ENCODE peak calls at places on chromosomes 6 and 20, in six cellular contexts. N, O, U, E, V and R are unnamed samples.

GRCh38 chr6:88368071-88368787 is 202.1 kb upstream of the CNR1 start:
- DNase-seq in E (no peak), N (no peak), O (no peak), V (peak), U (no peak), R (no peak)

GRCh38 chr6:139080255-139080920 is 51.8 kb downstream of the ABRACL start:
- DNase-seq in O (no peak), V (no peak), N (no peak), U (no peak), E (no peak), R (no peak)

GRCh38 chr20:29876911-29877285 is 1380.6 kb upstream of the DEFB115 start:
- DNase-seq in N (no peak), U (peak), V (no peak), E (no peak), O (no peak), R (peak)

GRCh38 chr6:149031545-149032317 is 284.9 kb downstream of the UST start:
- DNase-seq in N (no peak), O (no peak), V (peak), U (peak), E (peak), R (peak)

GRCh38 chr6:76612818-76613452 is 540.5 kb upstream of the IMPG1 start:
- DNase-seq in V (no peak), O (no peak), U (no peak), E (no peak), N (no peak), R (no peak)

GRCh38 chr20:5789827-5790226 is 39.6 kb downstream of the SHLD1 start:
- DNase-seq in U (no peak), V (no peak), O (peak), E (no peak), N (no peak), R (no peak)

GRCh38 chr6:2616796-2617195 is 133.9 kb downstream of the MYLK4 start:
- DNase-seq in O (no peak), U (no peak), V (no peak), N (no peak), E (no peak), R (no peak)

GRCh38 chr20:60108397-60108796 is 150.2 kb downstream of the CDH26 start:
- DNase-seq in E (no peak), N (no peak), V (no peak), O (no peak), U (no peak), R (no peak)

GRCh38 chr6:92174398-92175073 is 1244.8 kb downstream of the EPHA7 start:
- DNase-seq in O (no peak), V (no peak), U (no peak), E (no peak), N (no peak), R (no peak)

GRCh38 chr6:148611213-148611612 is 135.6 kb upstream of the UST start:
- DNase-seq in V (no peak), N (no peak), U (peak), E (peak), O (peak), R (peak)

GRCh38 chr6:85008311-85009015 is 244.1 kb upstream of the TBX18 start:
- DNase-seq in V (no peak), U (no peak), E (no peak), O (no peak), N (no peak), R (peak)

GRCh38 chr20:621115-621756 is 11.1 kb upstream of the TCF15 start:
- DNase-seq in N (no peak), O (no peak), U (no peak), V (no peak), E (no peak), R (no peak)

GRCh38 chr20:61191096-61191495 is 61.0 kb upstream of the CDH4 start:
- DNase-seq in V (no peak), O (no peak), N (no peak), E (no peak), U (no peak), R (no peak)

GRCh38 chr20:33791959-33792597 is 19.1 kb upstream of the CHMP4B start:
- DNase-seq in N (peak), U (peak), O (peak), E (peak), V (peak), R (no peak)

GRCh38 chr6:1703923-1704322 is 94.2 kb downstream of the FOXC1 start:
- DNase-seq in N (peak), O (no peak), V (no peak), E (no peak), U (no peak), R (no peak)

GRCh38 chr6:125014157-125014957 is 52.1 kb downstream of the RNF217 start:
- DNase-seq in E (no peak), N (no peak), O (no peak), U (no peak), V (peak), R (no peak)

GRCh38 chr20:34558320-34559202 is at the start of gene MAP1LC3A:
- DNase-seq in O (peak), N (peak), U (peak), V (peak), E (peak), R (peak)

GRCh38 chr6:11535801-11536230 is 1.7 kb upstream of the TMEM170B start:
- DNase-seq in N (no peak), U (no peak), V (no peak), E (peak), O (no peak), R (no peak)

GRCh38 chr6:4486543-4487319 is 289.5 kb upstream of the CDYL start:
- DNase-seq in V (no peak), O (no peak), E (no peak), N (no peak), U (no peak), R (no peak)

GRCh38 chr20:38685853-38686473 is 38.3 kb upstream of the SLC32A1 start:
- DNase-seq in V (peak), O (no peak), N (peak), U (peak), E (no peak), R (no peak)

GRCh38 chr6:136317023-136317649 is 27.5 kb upstream of the BCLAF1 start:
- DNase-seq in E (peak), O (peak), V (peak), N (peak), U (peak), R (no peak)

GRCh38 chr6:85483041-85483700 is 33.3 kb downstream of the NT5E start:
- DNase-seq in V (peak), N (peak), O (peak), U (peak), E (peak), R (peak)

GRCh38 chr20:35311409-35311808 is 19.2 kb upstream of the FAM83C start:
- DNase-seq in N (no peak), O (no peak), U (peak), E (no peak), V (peak), R (no peak)

GRCh38 chr20:54173653-54174451 is at the start of gene CYP24A1:
- DNase-seq in N (no peak), U (peak), E (no peak), V (peak), O (peak), R (no peak)

GRCh38 chr20:44513871-44514270 is 8.0 kb downstream of the SERINC3 start:
- DNase-seq in V (no peak), U (no peak), E (no peak), N (no peak), O (no peak), R (no peak)

GRCh38 chr6:116008470-116009229 is 52.0 kb downstream of the FRK start:
- DNase-seq in U (no peak), O (no peak), E (no peak), V (peak), N (no peak), R (no peak)

GRCh38 chr20:54950285-54950684 is 474.9 kb downstream of the DOK5 start:
- DNase-seq in N (no peak), O (no peak), E (no peak), U (no peak), V (no peak), R (no peak)

GRCh38 chr6:127345521-127345920 is 2.1 kb upstream of the ECHDC1 start:
- DNase-seq in N (no peak), O (no peak), U (no peak), E (no peak), V (no peak), R (no peak)

GRCh38 chr20:50191566-50192363 is 1.1 kb downstream of the CEBPB start:
- DNase-seq in U (peak), E (peak), V (peak), O (peak), N (peak), R (no peak)

GRCh38 chr6:101722991-101723579 is 329.6 kb downstream of the GRIK2 start:
- DNase-seq in O (no peak), E (no peak), N (no peak), U (no peak), V (peak), R (no peak)

GRCh38 chr6:6927437-6928361 is 180.1 kb upstream of the RREB1 start:
- DNase-seq in V (no peak), O (peak), N (peak), E (peak), U (no peak), R (no peak)

GRCh38 chr6:145841668-145842067 is 27.1 kb upstream of the FBXO30 start:
- DNase-seq in U (no peak), E (no peak), O (no peak), N (no peak), V (no peak), R (no peak)

GRCh38 chr6:145839653-145840052 is 25.1 kb upstream of the FBXO30 start:
- DNase-seq in V (no peak), O (no peak), U (no peak), E (no peak), N (no peak), R (no peak)

GRCh38 chr6:145838305-145838704 is 23.7 kb upstream of the FBXO30 start:
- DNase-seq in O (no peak), U (no peak), E (no peak), V (no peak), N (no peak), R (no peak)

GRCh38 chr6:145836767-145837166 is 22.2 kb upstream of the FBXO30 start:
- DNase-seq in V (no peak), U (no peak), E (no peak), N (no peak), O (no peak), R (no peak)

DNA sequence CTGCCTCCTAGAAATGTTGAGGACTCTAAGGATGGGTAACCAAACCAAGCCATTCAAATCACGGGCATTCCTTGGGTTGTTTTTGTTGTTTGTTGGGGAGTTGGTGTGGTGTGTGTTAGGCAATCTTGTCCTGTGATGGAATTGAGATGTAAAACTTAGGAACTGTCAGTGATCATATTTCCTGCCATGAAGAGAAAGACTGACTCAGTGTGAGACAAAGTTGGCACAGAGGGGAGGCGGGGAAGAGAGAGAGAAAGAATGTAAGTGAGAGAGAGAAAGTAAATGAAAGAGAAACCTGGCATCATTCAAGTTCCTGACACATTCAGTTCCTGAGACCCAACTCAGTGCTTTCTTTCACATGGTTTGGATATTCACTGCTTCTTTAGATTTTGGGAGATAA is 21.6 kb upstream of the FBXO30 start:
- DNase-seq in O (no peak), V (no peak), E (no peak), N (no peak), U (no peak), R (no peak)
- TF ChIP-seq EP300 in O (no peak), V (no peak), E (no peak), N (no peak), U (no peak), R (no peak)

GRCh38 chr6:87319271-87319987 is 3.0 kb upstream of the SMIM8 start:
- DNase-seq in E (no peak), O (no peak), N (no peak), U (no peak), V (no peak), R (no peak)

GRCh38 chr6:87322304-87323212 is at the start of gene SMIM8:
- DNase-seq in V (peak), E (peak), U (peak), O (peak), N (peak), R (no peak)
- TF ChIP-seq EP300 in V (no peak), E (no peak), U (no peak), O (no peak), N (peak), R (no peak)

GRCh38 chr6:159983641-159984080 is 14.8 kb downstream of the IGF2R start:
- DNase-seq in O (no peak), E (no peak), V (no peak), U (no peak), N (no peak), R (no peak)

GRCh38 chr6:159981171-159981571 is 12.3 kb downstream of the IGF2R start:
- DNase-seq in U (no peak), O (no peak), N (no peak), E (no peak), V (no peak), R (no peak)

GRCh38 chr6:159980474-159980873 is 11.6 kb downstream of the IGF2R start:
- DNase-seq in U (no peak), N (no peak), V (no peak), E (no peak), O (no peak), R (no peak)

GRCh38 chr6:159982726-159983506 is 14.0 kb downstream of the IGF2R start:
- DNase-seq in V (no peak), N (no peak), U (no peak), E (no peak), O (no peak), R (no peak)

GRCh38 chr6:159981591-159982245 is 12.8 kb downstream of the IGF2R start:
- DNase-seq in O (peak), V (no peak), N (no peak), U (peak), E (peak), R (peak)
- TF ChIP-seq EP300 in O (no peak), V (no peak), N (no peak), U (no peak), E (no peak), R (no peak)

GRCh38 chr20:2557873-2558580 is 21.7 kb downstream of the TMC2 start:
- DNase-seq in V (no peak), N (no peak), E (no peak), O (no peak), U (no peak), R (no peak)

GRCh38 chr20:2558581-2559301 is 22.4 kb downstream of the TMC2 start:
- DNase-seq in U (no peak), N (no peak), E (no peak), V (no peak), O (no peak), R (no peak)

GRCh38 chr20:2563116-2563515 is 26.7 kb downstream of the TMC2 start:
- DNase-seq in O (no peak), E (no peak), U (no peak), V (no peak), N (no peak), R (no peak)

GRCh38 chr20:2559641-2560040 is 23.3 kb downstream of the TMC2 start:
- DNase-seq in E (no peak), O (no peak), V (no peak), U (no peak), N (no peak), R (no peak)
- TF ChIP-seq EP300 in E (no peak), O (no peak), V (no peak), U (no peak), N (no peak), R (no peak)

GRCh38 chr6:49556429-49556837 is 6.0 kb downstream of the C6orf141 start:
- DNase-seq in N (peak), U (peak), V (peak), E (no peak), O (peak), R (no peak)
- TF ChIP-seq EP300 in N (peak), U (no peak), V (peak), E (no peak), O (no peak), R (no peak)

DNA sequence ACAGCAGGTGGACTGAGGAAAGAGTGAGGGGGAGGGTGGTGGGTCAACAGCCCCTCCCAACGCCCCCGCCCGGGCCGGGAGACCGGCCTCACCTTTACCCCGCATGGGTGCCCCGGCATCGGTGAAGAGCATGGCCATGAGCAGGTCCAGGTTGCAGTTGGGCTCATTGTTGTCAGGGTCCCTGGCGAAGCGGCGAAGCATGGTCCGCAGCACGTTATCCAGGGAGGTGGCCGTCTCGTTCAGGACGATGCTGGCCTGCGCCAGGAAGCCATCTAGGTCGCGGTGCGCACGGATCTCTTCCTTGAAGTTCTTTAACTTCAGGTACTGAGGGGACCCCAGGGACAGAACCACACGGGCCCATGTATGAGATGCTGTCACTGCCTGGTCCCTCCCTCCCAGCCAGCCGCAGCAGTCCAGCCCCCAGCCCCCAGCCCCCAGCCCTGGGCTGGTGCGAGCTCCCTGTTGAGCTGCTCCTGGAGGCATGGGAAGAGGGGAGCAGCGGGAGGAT is 4.9 kb downstream of the SLC4A11 start:
- DNase-seq in N (no peak), V (no peak), E (no peak), O (no peak), U (no peak), R (no peak)
- TF ChIP-seq EP300 in N (no peak), V (no peak), E (no peak), O (no peak), U (no peak), R (no peak)

DNA sequence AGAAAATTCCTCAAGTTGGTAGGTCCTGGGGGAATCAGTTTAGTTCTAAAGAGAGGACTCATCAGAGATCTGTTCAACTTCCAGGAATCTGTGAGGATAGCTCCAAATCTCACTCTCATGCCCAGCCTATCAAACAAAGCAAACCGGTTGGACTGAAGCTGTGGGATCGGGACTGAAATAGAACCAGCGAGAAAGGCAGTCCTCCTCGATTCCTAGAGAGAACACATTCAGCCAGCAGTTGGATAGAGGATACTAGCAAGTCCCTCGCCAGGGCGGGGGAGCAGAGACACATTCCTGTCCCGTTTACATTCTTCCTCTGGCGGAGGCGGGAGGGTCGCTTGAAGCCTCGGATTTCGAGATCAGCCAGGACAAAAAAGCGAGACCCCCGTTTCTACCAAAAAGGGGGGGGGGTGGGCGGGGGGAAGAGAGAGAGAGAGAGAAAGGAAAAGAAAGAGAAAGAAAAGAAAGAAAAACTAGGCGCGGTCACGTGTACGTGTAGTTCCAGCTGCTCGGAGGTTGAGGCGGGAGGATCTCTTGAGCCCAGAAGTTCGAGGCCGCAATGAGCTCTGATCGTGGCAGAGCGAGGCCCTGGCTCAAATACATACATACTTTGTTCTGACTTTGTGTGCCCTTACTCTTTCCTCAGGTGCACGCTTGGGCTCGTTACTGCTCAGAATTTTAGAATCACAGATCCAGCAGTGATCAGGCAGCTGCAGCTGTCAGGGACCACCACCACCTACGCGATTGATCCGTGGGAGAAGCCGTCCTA is 19.5 kb downstream of the ZNF311 start:
- DNase-seq in E (peak), N (peak), V (peak), U (peak), O (peak), R (peak)
- TF ChIP-seq EP300 in E (no peak), N (no peak), V (no peak), U (no peak), O (no peak), R (no peak)

GRCh38 chr6:34318492-34319470 is 70.0 kb upstream of the SMIM29 start:
- DNase-seq in O (no peak), U (no peak), N (no peak), E (no peak), V (no peak), R (peak)

GRCh38 chr6:34317882-34318491 is 69.2 kb upstream of the SMIM29 start:
- DNase-seq in N (no peak), V (no peak), O (no peak), E (no peak), U (no peak), R (no peak)

GRCh38 chr6:34316442-34317171 is 67.8 kb upstream of the SMIM29 start:
- DNase-seq in E (no peak), N (no peak), V (no peak), U (no peak), O (no peak), R (no peak)

GRCh38 chr6:34317172-34317477 is 68.3 kb upstream of the SMIM29 start:
- DNase-seq in O (no peak), N (no peak), E (no peak), U (no peak), V (no peak), R (peak)

DNA sequence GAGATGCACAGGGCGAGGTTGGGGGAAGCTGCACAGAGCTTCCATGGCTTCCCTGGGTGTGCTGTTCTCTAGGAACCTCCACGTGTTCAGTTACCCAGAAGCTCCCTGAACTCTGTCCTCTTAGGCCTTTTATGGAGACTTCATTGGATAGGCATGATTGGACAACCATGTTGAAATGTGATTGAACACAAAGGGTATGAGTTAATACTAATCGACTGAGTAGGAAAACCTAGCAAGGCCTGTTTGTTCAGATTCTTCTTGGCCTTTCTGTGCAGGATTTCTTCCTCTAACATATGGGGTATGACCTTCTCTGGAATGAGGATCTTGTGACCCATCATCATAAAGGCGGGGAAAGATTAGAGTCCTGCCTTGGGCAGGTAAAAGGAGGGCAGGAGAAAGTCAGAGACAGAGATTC is 70.7 kb upstream of the SMIM29 start:
- DNase-seq in U (no peak), O (no peak), E (no peak), V (no peak), N (no peak), R (peak)
- TF ChIP-seq EP300 in U (no peak), O (no peak), E (no peak), V (no peak), N (no peak), R (no peak)